ENCODE peak calls at places on chromosome 7, in ten cellular contexts. E is spleen, M is transverse colon, N is adrenal gland, L is testis, I is lower leg skin, K is GM12878, Z is HCT116, V is sigmoid colon, Y is IMR-90. P is an unnamed sample.
A peak's percentile ranks its signal among the peaks of the same experiment; 100 is the strongest.

GRCh38 chr7:106812027-106812643 is 52.9 kb upstream of the PIK3CG start:
- DNase-seq in E (no peak), L (peak; percentile 24), Y (no peak), K (no peak), V (no peak), I (peak; percentile 55), M (no peak), N (no peak), Z (no peak), P (no peak)

GRCh38 chr7:108200326-108200725 is 70.2 kb upstream of the LAMB4 start:
- DNase-seq in N (no peak), M (no peak), I (no peak), L (no peak), K (no peak), E (no peak), Y (peak; percentile 30), Z (no peak), V (no peak), P (no peak)

GRCh38 chr7:47094462-47094861 is 487.4 kb downstream of the TNS3 start:
- DNase-seq in K (no peak), I (no peak), M (no peak), Z (no peak), Y (no peak), E (no peak), V (no peak), N (no peak), L (no peak), P (no peak)

GRCh38 chr7:156118246-156118645 is 306.0 kb upstream of the SHH start:
- DNase-seq in Y (no peak), M (no peak), I (no peak), V (no peak), N (peak; percentile 61), E (no peak), L (no peak), Z (no peak), K (no peak), P (no peak)

GRCh38 chr7:30074422-30075030 is 46.3 kb downstream of the PLEKHA8 start:
- DNase-seq in V (no peak), K (no peak), L (no peak), N (no peak), Z (peak; percentile 38), I (no peak), M (no peak), E (no peak), Y (peak; percentile 60), P (no peak)

GRCh38 chr7:45146531-45147379 is 10.8 kb upstream of the RAMP3 start:
- DNase-seq in Y (no peak), N (no peak), Z (no peak), E (peak; percentile 56), I (no peak), M (no peak), V (peak; percentile 64), L (no peak), K (no peak), P (no peak)

GRCh38 chr7:2717293-2717904 is 29.4 kb downstream of the AMZ1 start:
- DNase-seq in M (peak; percentile 77), Z (no peak), N (no peak), Y (peak; percentile 62), E (peak; percentile 83), L (peak; percentile 65), I (no peak), V (peak; percentile 79), K (no peak), P (no peak)

GRCh38 chr7:155568961-155569360 is 22.6 kb upstream of the CNPY1 start:
- DNase-seq in K (no peak), V (no peak), Z (no peak), N (no peak), E (peak; percentile 63), I (no peak), Y (no peak), M (no peak), L (no peak), P (no peak)

GRCh38 chr7:26865094-26865388 is 651 bp upstream of the SKAP2 start:
- DNase-seq in I (no peak), M (no peak), N (peak; percentile 81), E (peak; percentile 89), Z (no peak), K (no peak), V (peak; percentile 86), L (no peak), Y (no peak), P (peak; percentile 59)

GRCh38 chr7:26861050-26861449 is 3.3 kb downstream of the SKAP2 start:
- DNase-seq in Y (no peak), Z (no peak), K (no peak), L (no peak), V (no peak), I (no peak), N (no peak), M (no peak), E (no peak), P (no peak)

GRCh38 chr7:26863504-26864308 is 684 bp downstream of the SKAP2 start:
- DNase-seq in Z (peak; percentile 18), K (peak; percentile 37), L (no peak), E (no peak), I (no peak), M (no peak), V (no peak), N (no peak), Y (peak; percentile 52), P (no peak)

GRCh38 chr7:26862806-26863205 is 1.6 kb downstream of the SKAP2 start:
- DNase-seq in Y (no peak), N (no peak), K (no peak), M (no peak), L (no peak), Z (no peak), V (no peak), I (no peak), E (no peak), P (no peak)

GRCh38 chr7:26864309-26865093 is at the start of gene SKAP2:
- DNase-seq in Z (peak; percentile 96), K (peak; percentile 96), L (peak; percentile 99), Y (peak; percentile 99), V (peak; percentile 100), E (peak; percentile 99), N (peak; percentile 100), I (peak; percentile 98), M (peak; percentile 99), P (peak; percentile 89)
- TF ChIP-seq POLR2A in Z (peak; percentile 76), K (peak; percentile 85), L (peak; percentile 44), Y (peak; percentile 85), V (peak; percentile 92), E (peak; percentile 86), N (peak; percentile 99), I (peak; percentile 23), M (peak; percentile 99), P (peak; percentile 88)

DNA sequence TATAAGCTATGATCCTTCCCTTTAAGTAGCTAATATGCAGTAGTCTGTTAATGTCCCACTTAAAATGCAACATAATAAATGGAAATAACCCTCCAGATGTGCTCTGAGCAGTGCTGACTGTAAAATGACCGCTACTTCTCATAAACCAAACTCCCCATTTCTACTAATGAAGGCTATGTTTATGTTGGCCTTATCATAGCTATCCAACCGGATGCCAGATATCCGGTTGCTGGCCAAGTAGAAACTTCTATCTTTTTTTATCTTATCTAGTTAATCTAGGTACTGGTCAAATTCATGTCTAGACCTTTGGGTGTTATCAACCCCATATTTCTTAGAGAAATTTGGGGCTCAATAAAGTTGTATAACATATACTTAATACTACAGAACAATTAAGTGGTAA is 56.6 kb downstream of the CHRM2 start:
- DNase-seq in M (no peak), N (no peak), I (no peak), Z (no peak), Y (peak; percentile 74), E (no peak), L (no peak), V (no peak), K (no peak), P (no peak)
- TF ChIP-seq POLR2A in M (no peak), N (no peak), I (no peak), Z (no peak), Y (no peak), E (no peak), L (no peak), V (no peak), K (no peak), P (no peak)

DNA sequence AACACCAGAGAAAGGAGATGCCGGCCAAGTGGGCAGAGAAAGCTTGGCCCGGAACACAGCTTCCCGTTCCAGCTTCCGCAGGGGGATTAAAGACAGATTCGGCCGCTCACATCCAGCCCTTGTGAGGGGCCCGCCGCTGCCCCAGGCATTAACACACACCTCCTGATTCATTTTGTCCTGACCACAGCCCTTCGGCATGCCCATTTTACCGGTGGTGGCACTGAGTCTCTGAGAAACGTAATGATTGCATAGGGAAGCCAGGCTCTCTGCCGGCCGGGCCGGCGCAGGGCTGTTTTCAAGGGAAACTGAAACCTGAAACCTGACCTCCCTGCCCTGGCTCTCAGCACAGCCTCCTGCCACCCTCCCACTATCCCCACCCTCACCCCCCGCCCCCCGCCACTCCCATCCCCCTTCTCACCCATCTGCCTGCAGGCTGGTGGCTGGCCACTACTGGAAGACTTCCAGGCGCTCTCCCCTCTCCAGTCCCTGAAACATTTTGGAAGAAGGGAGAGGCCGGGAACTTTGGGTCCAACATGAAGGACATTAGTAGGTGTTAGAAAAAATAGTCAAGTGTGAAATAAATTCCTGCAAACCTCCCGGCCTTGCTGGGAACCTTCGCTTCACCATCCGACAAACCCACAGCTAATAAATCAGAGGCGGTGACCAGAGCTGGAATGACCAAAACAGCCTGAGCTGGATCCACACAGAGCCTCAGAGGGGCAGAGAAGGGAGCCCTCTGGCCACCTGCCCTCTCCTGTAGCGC is 83.5 kb upstream of the CUX1 start:
- DNase-seq in K (no peak), M (peak; percentile 53), E (peak; percentile 80), I (no peak), V (no peak), L (peak; percentile 50), N (peak; percentile 77), Z (no peak), Y (peak; percentile 47), P (peak; percentile 61)
- TF ChIP-seq POLR2A in K (no peak), M (no peak), E (no peak), I (no peak), V (no peak), L (no peak), N (peak; percentile 48), Z (no peak), Y (no peak), P (no peak)

GRCh38 chr7:7568553-7568952 is 1.9 kb downstream of the MIOS start:
- DNase-seq in L (no peak), M (no peak), K (no peak), Y (no peak), E (no peak), Z (no peak), V (no peak), I (no peak), N (no peak), P (no peak)

GRCh38 chr7:7565746-7566650 is 686 bp upstream of the MIOS start:
- DNase-seq in N (no peak), E (peak; percentile 81), I (no peak), V (no peak), L (no peak), M (peak; percentile 25), Z (peak; percentile 33), Y (no peak), K (no peak), P (no peak)

GRCh38 chr7:7567898-7568531 is 1.3 kb downstream of the MIOS start:
- DNase-seq in M (no peak), I (no peak), Z (no peak), L (no peak), Y (no peak), V (no peak), E (no peak), N (no peak), K (no peak), P (no peak)

GRCh38 chr7:7565018-7565680 is 1.5 kb upstream of the MIOS start:
- DNase-seq in Z (no peak), I (no peak), L (no peak), Y (no peak), E (no peak), V (no peak), M (no peak), N (no peak), K (no peak), P (no peak)

GRCh38 chr7:7566651-7567611 is at the start of gene MIOS:
- DNase-seq in Z (peak; percentile 67), L (peak; percentile 88), E (peak; percentile 97), K (no peak), I (peak; percentile 72), Y (peak; percentile 67), N (peak; percentile 84), V (peak; percentile 92), M (peak; percentile 92), P (peak; percentile 91)
- TF ChIP-seq POLR2A in Z (peak; percentile 52), L (no peak), E (no peak), K (peak; percentile 89), I (no peak), Y (peak; percentile 86), N (peak; percentile 80), V (no peak), M (peak; percentile 31), P (peak; percentile 88)

P was measured in H54.